ENCODE peak calls at places on chromosomes 12 and 14, in four cellular contexts. One of them, this sample, is unnamed.

GRCh38 chr12:118307069-118307954 is 65.4 kb downstream of the TAOK3 start:
- DNase-seq in uterus: peak; percentile 29
- DNase-seq in caudate nucleus: no peak
- DNase-seq in adrenal gland: no peak
- DNase-seq in this sample: no peak

GRCh38 chr14:36556811-36557433 is 25.5 kb downstream of the NKX2-8 start:
- DNase-seq in uterus: no peak
- DNase-seq in caudate nucleus: no peak
- DNase-seq in adrenal gland: no peak
- DNase-seq in this sample: no peak

GRCh38 chr12:8590842-8591545 is 21.7 kb downstream of the AICDA start:
- DNase-seq in uterus: no peak
- DNase-seq in caudate nucleus: no peak
- DNase-seq in adrenal gland: no peak
- DNase-seq in this sample: no peak

GRCh38 chr14:49549881-49550280 is 36.3 kb downstream of the RPS29 start:
- DNase-seq in uterus: no peak
- DNase-seq in caudate nucleus: no peak
- DNase-seq in adrenal gland: no peak
- DNase-seq in this sample: no peak

GRCh38 chr12:3456809-3457208 is 34.2 kb upstream of the PRMT8 start:
- DNase-seq in uterus: no peak
- DNase-seq in caudate nucleus: no peak
- DNase-seq in adrenal gland: no peak
- DNase-seq in this sample: no peak

GRCh38 chr14:83860757-83861156 is 1669.2 kb upstream of the FLRT2 start:
- DNase-seq in uterus: no peak
- DNase-seq in caudate nucleus: no peak
- DNase-seq in adrenal gland: no peak
- DNase-seq in this sample: no peak

GRCh38 chr12:120733574-120733973 is 7.9 kb downstream of the ACADS start:
- DNase-seq in uterus: no peak
- DNase-seq in caudate nucleus: no peak
- DNase-seq in adrenal gland: no peak
- DNase-seq in this sample: no peak

GRCh38 chr14:103552011-103552797 is 10.3 kb downstream of the BAG5 start:
- DNase-seq in uterus: peak; percentile 66
- DNase-seq in caudate nucleus: no peak
- DNase-seq in adrenal gland: peak; percentile 83
- DNase-seq in this sample: peak; percentile 83

GRCh38 chr14:90114554-90114953 is 52.8 kb downstream of the KCNK13 start:
- DNase-seq in uterus: no peak
- DNase-seq in caudate nucleus: no peak
- DNase-seq in adrenal gland: no peak
- DNase-seq in this sample: no peak

GRCh38 chr14:78714722-78715121 is 544.5 kb downstream of the NRXN3 start:
- DNase-seq in uterus: no peak
- DNase-seq in caudate nucleus: no peak
- DNase-seq in adrenal gland: no peak
- DNase-seq in this sample: no peak

GRCh38 chr12:90253674-90254181 is 545.1 kb upstream of the ATP2B1 start:
- DNase-seq in uterus: no peak
- DNase-seq in caudate nucleus: no peak
- DNase-seq in adrenal gland: peak; percentile 84
- DNase-seq in this sample: peak; percentile 87

GRCh38 chr12:119649202-119649808 is 18.6 kb upstream of the PRKAB1 start:
- DNase-seq in uterus: no peak
- DNase-seq in caudate nucleus: no peak
- DNase-seq in adrenal gland: no peak
- DNase-seq in this sample: no peak

DNA sequence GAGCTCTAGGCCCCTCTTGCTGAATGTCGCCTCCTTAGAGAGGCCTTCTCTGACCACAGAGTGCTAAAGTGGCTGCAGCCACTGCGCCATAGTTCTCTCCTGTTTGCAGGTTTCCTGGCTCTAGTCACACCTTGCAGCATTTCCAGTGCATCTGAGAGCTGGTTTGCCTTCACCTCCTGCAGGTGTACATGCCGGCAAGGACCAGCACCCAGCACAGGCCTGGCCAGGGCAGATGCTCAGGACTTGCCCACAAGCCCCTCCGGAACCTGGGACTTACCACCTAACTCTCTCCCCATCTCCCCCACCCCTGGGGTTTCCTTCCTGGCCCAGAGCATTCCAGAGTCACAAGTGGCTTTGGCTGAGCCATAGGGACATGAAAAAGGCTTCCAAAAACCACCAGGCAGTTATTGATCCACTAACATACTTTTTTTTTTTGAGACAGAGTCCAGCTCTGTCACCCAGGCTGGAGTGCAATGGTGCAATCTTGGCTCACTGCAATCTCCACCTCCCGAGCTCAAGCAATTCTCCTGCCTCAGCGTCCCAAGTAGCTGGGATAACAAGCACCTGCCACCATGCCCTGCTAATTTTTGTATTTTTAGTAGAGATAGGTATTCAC is 9.1 kb downstream of the ITPK1 start:
- DNase-seq in uterus: no peak
- DNase-seq in caudate nucleus: no peak
- DNase-seq in adrenal gland: no peak
- DNase-seq in this sample: no peak
- H3K27ac ChIP-seq in uterus: no peak overlapping the region
- H3K27ac ChIP-seq in caudate nucleus: no peak overlapping the region
- H3K27ac ChIP-seq in adrenal gland: no peak overlapping the region
- H3K27ac ChIP-seq in this sample: no peak overlapping the region

DNA sequence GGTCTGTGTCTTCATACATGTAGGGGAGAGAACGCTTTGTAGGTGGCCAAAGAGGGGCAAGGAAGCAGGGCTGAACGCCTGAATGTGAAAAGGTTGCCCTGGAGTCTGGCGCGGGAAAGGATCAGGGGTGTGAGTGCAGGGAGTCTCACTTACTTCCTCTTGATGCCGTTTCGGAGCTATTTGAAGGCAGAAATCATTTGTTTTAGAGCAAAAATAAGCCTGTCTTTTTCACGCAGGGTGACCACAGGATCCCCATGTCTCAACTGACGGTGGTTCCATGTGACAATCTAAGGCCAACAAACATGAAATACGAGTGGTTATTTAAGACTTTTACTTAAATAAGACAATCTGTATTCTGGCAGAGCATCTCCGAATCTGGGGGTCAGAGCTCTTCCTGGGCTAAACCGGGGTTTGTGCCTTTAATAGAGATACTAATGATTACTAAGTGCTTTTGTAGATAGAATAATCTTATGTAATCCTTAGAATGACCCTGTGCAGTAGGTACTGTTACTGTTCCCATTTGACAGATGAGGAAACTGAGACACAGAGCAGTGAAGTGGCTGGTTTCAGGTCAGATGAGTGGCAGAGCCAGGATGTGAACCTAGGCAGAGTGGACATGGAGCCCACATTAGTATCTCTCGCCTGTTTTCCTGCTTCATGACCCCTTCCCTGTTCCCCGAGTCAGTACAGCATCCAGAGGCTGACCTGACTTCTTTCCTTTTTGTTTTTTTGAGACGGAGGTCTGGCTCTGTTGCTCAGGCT is 1.9 kb downstream of the BRI3BP start:
- DNase-seq in uterus: no peak
- DNase-seq in caudate nucleus: no peak
- DNase-seq in adrenal gland: no peak
- DNase-seq in this sample: no peak
- H3K27ac ChIP-seq in uterus: no peak overlapping the region
- H3K27ac ChIP-seq in caudate nucleus: no peak overlapping the region
- H3K27ac ChIP-seq in adrenal gland: no peak overlapping the region
- H3K27ac ChIP-seq in this sample: no peak overlapping the region

DNA sequence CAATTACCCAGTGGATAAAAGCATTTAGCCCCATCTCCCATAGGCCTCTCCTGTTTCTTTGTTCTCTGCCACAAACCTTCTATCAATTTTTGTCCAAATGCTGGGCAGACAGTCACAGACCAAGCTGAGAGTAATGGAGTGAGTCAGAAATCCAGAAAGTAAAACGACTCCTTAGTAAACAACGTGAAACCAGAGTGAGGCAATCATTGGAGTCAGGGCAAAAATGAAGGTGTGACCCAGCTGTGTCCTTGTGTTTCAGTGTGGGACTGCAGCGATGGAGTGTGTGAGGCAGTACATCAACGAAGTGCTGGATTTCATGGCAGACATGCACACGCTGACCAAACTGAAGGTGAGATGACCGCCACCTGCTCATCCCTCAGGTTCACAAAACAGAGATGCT is 102.0 kb downstream of the PRIMA1 start:
- DNase-seq in uterus: no peak
- DNase-seq in caudate nucleus: no peak
- DNase-seq in adrenal gland: no peak
- DNase-seq in this sample: no peak
- H3K27ac ChIP-seq in uterus: no peak overlapping the region
- H3K27ac ChIP-seq in caudate nucleus: no peak overlapping the region
- H3K27ac ChIP-seq in adrenal gland: no peak overlapping the region
- H3K27ac ChIP-seq in this sample: no peak overlapping the region

DNA sequence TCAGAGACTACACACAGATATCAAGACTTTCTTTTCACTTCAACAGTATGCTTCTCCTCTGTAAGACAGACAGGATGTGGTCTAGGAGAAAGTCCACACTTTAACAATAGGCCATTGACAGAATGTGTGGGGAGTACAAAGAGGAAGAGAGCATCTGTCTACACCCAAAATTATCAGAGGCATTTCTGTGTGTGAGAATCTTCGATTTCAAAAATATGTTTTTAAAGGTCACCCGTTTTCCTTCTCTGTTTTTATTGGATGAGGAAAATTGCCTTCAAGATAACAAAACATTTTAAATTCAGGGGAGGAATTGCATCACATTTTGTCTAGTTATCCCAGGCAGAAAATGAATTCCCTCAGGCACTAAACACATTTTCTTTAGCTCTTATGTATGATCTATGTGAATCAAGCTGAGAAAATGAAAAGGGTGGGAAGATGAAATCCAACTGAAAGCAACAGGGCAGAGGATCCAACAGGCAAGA is 16.4 kb downstream of the NAV3 start:
- DNase-seq in uterus: no peak
- DNase-seq in caudate nucleus: no peak
- DNase-seq in adrenal gland: no peak
- DNase-seq in this sample: no peak
- H3K27ac ChIP-seq in uterus: peak overlapping the region; percentile 67
- H3K27ac ChIP-seq in caudate nucleus: no peak overlapping the region
- H3K27ac ChIP-seq in adrenal gland: no peak overlapping the region
- H3K27ac ChIP-seq in this sample: peak overlapping the region; percentile 71

This sample was measured in sigmoid colon.